ENCODE peak calls at places on chromosomes 6 and 20, in seven cellular contexts. V, M, G, B, L, U and S are unnamed samples. For H3K4me1 and H3K9me3, the result is how much of the 10 kb centered on the place peaks cover.

GRCh38 chr6:38149526-38149925 is 330.0 kb downstream of the ZFAND3 start:
- DNase-seq in V (no peak), M (no peak), L (no peak), B (no peak), G (no peak), U (no peak), S (no peak)

GRCh38 chr6:16743661-16744210 is 17.5 kb downstream of the ATXN1 start:
- DNase-seq in B (no peak), U (no peak), L (no peak), M (no peak), G (no peak), V (no peak), S (no peak)

GRCh38 chr6:346389-347030 is 45.0 kb upstream of the IRF4 start:
- DNase-seq in U (no peak), V (no peak), B (no peak), L (no peak), M (no peak), G (no peak), S (no peak)

GRCh38 chr6:33962186-33962585 is 158.4 kb upstream of the MLN start:
- DNase-seq in M (no peak), U (no peak), G (peak), V (no peak), B (no peak), L (no peak), S (no peak)

GRCh38 chr6:97052152-97052787 is 127.7 kb downstream of the KLHL32 start:
- DNase-seq in G (no peak), B (no peak), M (no peak), U (no peak), V (no peak), L (no peak), S (no peak)

GRCh38 chr6:117449549-117450439 is 24.1 kb upstream of the ROS1 start:
- DNase-seq in V (peak), U (peak), B (no peak), M (peak), L (no peak), G (no peak), S (no peak)

GRCh38 chr20:57498425-57499400 is 26.2 kb downstream of the CTCFL start:
- DNase-seq in M (peak), L (no peak), V (no peak), G (no peak), B (no peak), U (peak), S (no peak)

GRCh38 chr20:62500237-62500864 is 24.6 kb upstream of the GATA5 start:
- DNase-seq in L (peak), U (peak), V (peak), B (peak), G (peak), M (peak), S (peak)

GRCh38 chr20:51457281-51457932 is 85.1 kb downstream of the NFATC2 start:
- DNase-seq in L (peak), B (peak), G (no peak), V (no peak), U (peak), M (no peak), S (peak)

GRCh38 chr6:170081556-170081955 is 209.3 kb downstream of the DLL1 start:
- DNase-seq in G (no peak), U (no peak), B (no peak), L (no peak), M (no peak), V (no peak), S (no peak)

GRCh38 chr6:7546832-7547714 is 5.6 kb downstream of the DSP start:
- DNase-seq in V (no peak), U (no peak), B (no peak), M (no peak), G (no peak), L (no peak), S (no peak)

GRCh38 chr6:31407699-31408098 is 4.3 kb downstream of the MICA start:
- DNase-seq in L (no peak), V (no peak), M (no peak), B (no peak), U (no peak), G (no peak), S (no peak)

DNA sequence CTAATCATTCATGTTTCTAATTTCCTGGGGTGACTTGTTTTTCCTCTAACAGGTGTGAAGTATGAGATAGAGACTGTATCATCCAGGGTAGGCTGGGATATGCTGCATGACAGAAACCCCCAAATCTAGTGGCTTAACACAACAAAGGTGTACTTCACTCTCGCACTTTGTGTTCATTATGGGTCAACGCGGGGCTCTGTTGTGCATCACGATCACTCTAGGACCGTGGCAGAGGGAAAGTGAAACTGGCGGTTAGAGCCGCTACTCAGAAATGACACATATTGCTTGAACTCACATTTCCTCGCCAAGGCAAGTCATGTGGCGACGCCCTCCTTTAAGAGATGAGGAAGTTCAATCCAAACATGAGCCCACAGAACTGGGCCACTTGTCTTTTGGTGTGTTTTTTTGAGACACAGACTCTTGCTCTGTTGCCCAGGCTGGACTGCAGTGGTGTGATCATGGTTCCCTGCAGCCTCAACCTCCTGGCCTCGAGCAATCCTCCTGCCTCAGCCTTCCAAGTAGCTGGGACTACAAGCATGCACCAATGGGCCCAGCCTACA is 41.3 kb downstream of the PCNA start:
- DNase-seq in V (peak), B (no peak), U (peak), L (peak), G (no peak), M (no peak), S (peak)
- TF ChIP-seq CTCF in V (no peak), B (no peak), U (no peak), L (no peak), G (no peak), M (no peak), S (no peak)

GRCh38 chr20:17964073-17964472 is 4.5 kb downstream of the SNX5 start:
- DNase-seq in B (no peak), U (no peak), L (no peak), M (no peak), G (no peak), V (no peak), S (no peak)
- H3K4me1 ChIP-seq in B (under half), U (half or more), L (under half), M (under half), G (under half), V (under half), S (half or more)

GRCh38 chr6:43970068-43970912 is 157.0 kb downstream of the MRPL14 start:
- DNase-seq in U (no peak), G (no peak), L (no peak), M (no peak), B (no peak), V (no peak), S (no peak)

GRCh38 chr6:43972915-43973304 is 154.3 kb downstream of the MRPL14 start:
- DNase-seq in G (peak), V (peak), U (no peak), L (peak), M (no peak), B (no peak), S (peak)

GRCh38 chr6:43971776-43972126 is 155.5 kb downstream of the MRPL14 start:
- DNase-seq in G (no peak), M (no peak), L (no peak), B (no peak), U (no peak), V (no peak), S (no peak)

GRCh38 chr6:43972179-43972914 is 154.9 kb downstream of the MRPL14 start:
- DNase-seq in V (no peak), L (peak), M (no peak), G (peak), B (no peak), U (no peak), S (no peak)

DNA sequence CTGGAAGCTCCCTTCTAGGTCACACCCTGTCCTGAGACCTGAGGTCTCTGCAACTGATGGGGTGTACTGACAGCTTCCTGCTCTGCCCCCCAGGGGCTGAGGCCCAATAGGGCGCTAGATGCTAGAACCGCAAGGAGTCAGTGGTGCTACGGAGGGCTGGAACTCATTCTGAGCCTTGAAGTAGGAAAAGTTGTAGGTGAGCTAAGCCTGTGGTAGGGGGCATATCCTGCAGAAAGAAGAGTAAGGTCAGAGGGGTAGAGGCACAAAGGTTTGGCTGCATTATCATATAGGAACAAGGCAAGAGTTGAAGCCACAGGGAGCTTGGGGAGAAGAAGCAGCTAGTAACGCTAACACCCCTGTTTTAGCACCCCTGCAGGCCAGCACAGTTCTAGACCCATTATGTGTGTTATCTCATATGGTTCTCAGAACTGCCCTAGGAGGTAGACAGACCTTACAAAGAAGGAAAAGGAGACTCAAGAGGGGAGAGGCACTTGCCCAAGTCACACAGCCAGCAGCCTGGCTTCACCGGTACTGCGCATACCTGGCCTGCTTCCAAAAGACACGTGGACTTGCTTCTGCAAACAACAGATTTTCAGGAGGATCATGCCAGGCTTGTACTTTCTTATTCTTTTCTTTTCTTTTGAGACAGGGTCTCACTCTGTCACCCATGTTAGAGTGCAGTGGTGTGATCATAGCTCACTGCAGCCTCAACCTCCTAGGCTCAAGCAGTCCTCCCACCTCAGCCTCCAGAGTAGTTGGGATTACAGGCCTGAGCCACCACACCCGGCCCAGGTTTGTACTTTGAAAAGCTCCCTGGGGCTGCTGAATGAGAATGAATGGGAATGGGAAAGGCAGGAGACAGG is 156.1 kb downstream of the MRPL14 start:
- DNase-seq in M (no peak), L (no peak), G (peak), U (no peak), B (peak), V (peak), S (no peak)
- H3K9me3 ChIP-seq in M (under half), L (under half), G (under half), U (under half), B (under half), V (under half), S (under half)

GRCh38 chr6:4645713-4646356 is 130.4 kb upstream of the CDYL start:
- DNase-seq in M (no peak), B (no peak), G (no peak), U (no peak), L (no peak), V (no peak), S (no peak)
- TF ChIP-seq CTCF in M (peak), B (no peak), G (no peak), U (no peak), L (no peak), V (no peak), S (no peak)

GRCh38 chr6:107822154-107823046 is 1.7 kb downstream of the SCML4 start:
- DNase-seq in M (no peak), U (peak), G (no peak), B (no peak), V (no peak), L (no peak), S (no peak)
- H3K4me1 ChIP-seq in M (under half), U (under half), G (under half), B (under half), V (under half), L (under half), S (under half)

GRCh38 chr6:40042232-40042631 is 108.0 kb upstream of the MOCS1 start:
- DNase-seq in B (no peak), G (no peak), U (no peak), M (no peak), V (no peak), L (no peak), S (no peak)

GRCh38 chr6:40037271-40037670 is 103.0 kb upstream of the MOCS1 start:
- DNase-seq in L (no peak), M (no peak), V (no peak), B (no peak), U (no peak), G (no peak), S (no peak)

GRCh38 chr6:40038626-40039025 is 104.4 kb upstream of the MOCS1 start:
- DNase-seq in B (no peak), L (no peak), V (no peak), G (no peak), M (no peak), U (no peak), S (no peak)

GRCh38 chr6:40036186-40036585 is 101.9 kb upstream of the MOCS1 start:
- DNase-seq in V (no peak), B (no peak), G (no peak), U (no peak), L (no peak), M (no peak), S (no peak)

GRCh38 chr6:40039042-40039441 is 104.8 kb upstream of the MOCS1 start:
- DNase-seq in L (no peak), M (no peak), U (no peak), V (no peak), G (no peak), B (no peak), S (no peak)
- H3K9me3 ChIP-seq in L (under half), M (under half), U (under half), V (under half), G (under half), B (under half), S (under half)